ENCODE peak calls at places on chromosome 15, in eight cellular contexts. B is ovary; D is naive thymus-derived CD8-positive, alpha-beta T cell; H is CD4-positive, alpha-beta T cell; Y is cardiac fibroblast; T is anterior cingulate cortex; R is activated CD8-positive, alpha-beta memory T cell treated with anti-CD3 and anti-CD28 coated beads for 4 hours; J is amniotic stem cell. F is an unnamed sample.

GRCh38 chr15:43250785-43251184 is 15.9 kb downstream of the TGM5 start:
- DNase-seq in T (no peak), B (no peak), J (no peak), D (no peak), R (no peak), H (no peak), Y (no peak), F (no peak)

GRCh38 chr15:59299919-59300617 is 72.6 kb downstream of the MYO1E start:
- DNase-seq in T (no peak), R (peak), J (peak), B (peak), D (peak), Y (peak), H (peak), F (peak)

GRCh38 chr15:47355759-47356158 is 361.5 kb upstream of the SEMA6D start:
- DNase-seq in T (no peak), H (no peak), R (no peak), D (no peak), B (no peak), Y (no peak), J (no peak), F (no peak)

GRCh38 chr15:44734839-44735481 is 1.4 kb upstream of the TRIM69 start:
- DNase-seq in B (no peak), Y (no peak), R (no peak), T (no peak), J (no peak), D (no peak), H (no peak), F (no peak)

GRCh38 chr15:42736178-42736792 is 643 bp downstream of the CDAN1 start:
- DNase-seq in D (no peak), T (no peak), H (no peak), B (peak), J (no peak), R (no peak), Y (peak), F (no peak)

GRCh38 chr15:74257105-74257504 is 21.0 kb downstream of the CCDC33 start:
- DNase-seq in Y (no peak), R (no peak), J (no peak), D (no peak), B (no peak), H (no peak), T (no peak), F (no peak)

GRCh38 chr15:89812126-89812846 is 2.4 kb downstream of the ANPEP start:
- DNase-seq in B (no peak), Y (peak), T (no peak), H (no peak), D (no peak), J (no peak), R (no peak), F (no peak)

GRCh38 chr15:85044894-85045293 is 63.2 kb downstream of the PDE8A start:
- DNase-seq in H (no peak), Y (no peak), J (no peak), R (no peak), T (no peak), D (no peak), B (no peak), F (no peak)

GRCh38 chr15:66809664-66810063 is 107.6 kb downstream of the SMAD6 start:
- DNase-seq in J (no peak), Y (no peak), H (no peak), B (no peak), T (no peak), R (no peak), D (no peak), F (no peak)

GRCh38 chr15:79682851-79683288 is 213.9 kb downstream of the MTHFS start:
- DNase-seq in H (no peak), T (no peak), J (peak), B (no peak), Y (peak), D (no peak), R (no peak), F (no peak)

GRCh38 chr15:58864602-58865419 is 68.7 kb downstream of the SLTM start:
- DNase-seq in T (no peak), B (peak), R (no peak), H (no peak), Y (peak), J (no peak), D (no peak), F (no peak)

GRCh38 chr15:59622289-59622688 is 10.7 kb downstream of the GCNT3 start:
- DNase-seq in B (no peak), J (peak), D (no peak), T (no peak), Y (peak), H (no peak), R (no peak), F (no peak)